ENCODE peak calls at places on chromosomes 2 and 18, in eight cellular contexts. Q, U, H, D, V, B, K and Z are unnamed samples.

GRCh38 chr18:2846638-2847340 is at the start of gene EMILIN2:
- DNase-seq in H (no peak), K (peak; percentile 82), U (peak; percentile 54), V (peak; percentile 67), B (peak; percentile 63), Q (peak; percentile 83), D (no peak), Z (peak; percentile 57)

GRCh38 chr18:74342416-74343043 is 26.9 kb downstream of the C18orf63 start:
- DNase-seq in H (peak; percentile 51), D (peak; percentile 26), B (no peak), U (no peak), Q (no peak), K (peak; percentile 35), V (peak; percentile 63), Z (peak; percentile 20)

GRCh38 chr2:28394331-28394877 is 1.7 kb downstream of the FOSL2 start:
- DNase-seq in D (peak; percentile 51), H (no peak), U (no peak), B (no peak), Q (peak; percentile 73), K (peak; percentile 72), V (no peak), Z (peak; percentile 20)

GRCh38 chr2:197647961-197648690 is 27.3 kb downstream of the RFTN2 start:
- DNase-seq in B (no peak), Q (no peak), U (no peak), H (no peak), K (no peak), V (peak; percentile 34), D (no peak), Z (no peak)

GRCh38 chr2:25615395-25615794 is 58.0 kb downstream of the DTNB start:
- DNase-seq in H (no peak), K (no peak), U (no peak), Q (no peak), D (no peak), B (no peak), V (no peak), Z (no peak)

GRCh38 chr2:140242889-140243288 is 1462.7 kb upstream of the NXPH2 start:
- DNase-seq in K (no peak), D (no peak), H (no peak), U (no peak), B (no peak), Q (no peak), V (no peak), Z (no peak)

GRCh38 chr18:63613420-63613819 is 26.3 kb downstream of the SERPINB13 start:
- DNase-seq in B (no peak), V (no peak), D (no peak), Q (no peak), U (no peak), H (no peak), K (no peak), Z (no peak)

GRCh38 chr2:120552800-120553471 is 182.7 kb upstream of the GLI2 start:
- DNase-seq in Q (peak; percentile 79), U (peak; percentile 84), H (peak; percentile 84), B (peak; percentile 80), D (peak; percentile 81), K (peak; percentile 77), V (peak; percentile 17), Z (peak; percentile 82)

GRCh38 chr18:58601468-58602266 is 27.2 kb downstream of the ALPK2 start:
- DNase-seq in V (no peak), B (no peak), U (no peak), Q (no peak), K (no peak), D (no peak), H (no peak), Z (no peak)

GRCh38 chr18:23822590-23823385 is 133.5 kb downstream of the LAMA3 start:
- DNase-seq in U (no peak), Q (no peak), V (no peak), H (no peak), B (no peak), K (no peak), D (peak; percentile 70), Z (no peak)

GRCh38 chr2:9055471-9055870 is 52.0 kb upstream of the MBOAT2 start:
- DNase-seq in K (no peak), U (no peak), B (no peak), Q (no peak), H (no peak), V (no peak), D (no peak), Z (no peak)

GRCh38 chr18:62505669-62506494 is 16.9 kb upstream of the ZCCHC2 start:
- DNase-seq in D (peak; percentile 24), H (no peak), K (no peak), B (no peak), Q (no peak), V (peak; percentile 77), U (no peak), Z (no peak)

GRCh38 chr2:53561155-53561554 is 206.4 kb upstream of the CHAC2 start:
- DNase-seq in H (no peak), K (no peak), Q (no peak), U (no peak), D (no peak), V (no peak), B (no peak), Z (no peak)

GRCh38 chr18:8423051-8423558 is 186.1 kb upstream of the RAB12 start:
- DNase-seq in H (peak; percentile 15), B (no peak), U (peak; percentile 31), K (no peak), D (peak; percentile 61), V (no peak), Q (no peak), Z (no peak)

DNA sequence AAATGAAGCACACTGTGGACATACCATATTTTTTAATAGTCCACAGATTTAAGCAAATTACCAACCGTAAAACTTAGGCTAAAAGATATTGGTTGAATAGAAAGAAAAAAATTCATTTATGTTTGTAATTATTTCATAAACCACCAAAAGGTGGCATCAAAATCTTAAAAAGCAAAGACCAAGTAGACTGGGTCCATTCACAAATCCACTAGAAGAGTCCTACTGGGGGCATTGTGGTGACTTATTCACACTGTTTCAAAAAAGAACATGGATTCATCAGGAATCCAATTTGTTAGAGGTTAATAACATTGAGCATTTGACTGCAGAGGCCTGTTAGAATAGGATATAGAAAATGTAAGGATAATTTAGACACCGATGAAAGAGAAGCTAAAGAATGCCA is 194.9 kb upstream of the KYNU start:
- DNase-seq in B (no peak), Q (no peak), U (no peak), H (peak; percentile 13), K (no peak), D (peak; percentile 17), V (peak; percentile 29), Z (no peak)
- TF ChIP-seq CTCF in B (no peak), Q (no peak), U (no peak), H (no peak), K (no peak), D (peak; percentile 14), V (no peak), Z (no peak)

GRCh38 chr2:100972452-100972851 is 29.6 kb upstream of the RPL31 start:
- DNase-seq in H (no peak), V (no peak), B (no peak), U (no peak), Q (no peak), K (no peak), D (no peak), Z (no peak)

GRCh38 chr2:100971221-100971620 is 30.9 kb upstream of the RPL31 start:
- DNase-seq in K (no peak), U (no peak), B (no peak), D (no peak), V (no peak), Q (no peak), H (no peak), Z (no peak)

GRCh38 chr2:100968146-100969145 is 33.6 kb upstream of the RPL31 start:
- DNase-seq in K (no peak), U (no peak), Q (no peak), H (no peak), V (no peak), B (no peak), D (no peak), Z (no peak)

GRCh38 chr2:100967716-100968115 is 34.4 kb upstream of the RPL31 start:
- DNase-seq in V (no peak), H (no peak), B (no peak), Q (no peak), D (no peak), U (no peak), K (no peak), Z (no peak)

DNA sequence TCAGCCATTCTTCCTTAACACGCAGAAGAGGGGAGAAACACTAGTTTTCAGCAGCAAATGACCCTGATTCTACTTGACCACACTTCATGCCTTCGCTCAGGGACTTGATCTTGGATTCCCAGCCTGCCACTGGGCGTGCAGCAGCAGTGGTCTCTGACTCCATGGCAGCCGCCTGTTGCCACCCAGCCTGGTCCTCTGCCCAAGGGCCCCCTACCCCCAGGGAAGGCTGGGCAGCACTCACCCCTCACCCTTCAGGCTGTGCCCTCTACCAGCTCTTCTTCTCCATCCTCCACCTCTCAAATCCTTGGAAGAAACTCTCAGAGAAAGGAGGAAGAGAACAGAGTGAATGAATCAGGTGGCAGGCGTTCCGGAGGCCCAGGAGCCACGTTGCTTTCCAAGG is 32.1 kb upstream of the RPL31 start:
- DNase-seq in K (no peak), V (no peak), H (no peak), U (no peak), D (no peak), Q (no peak), B (no peak), Z (no peak)
- TF ChIP-seq CTCF in K (no peak), V (no peak), H (no peak), U (no peak), D (no peak), Q (no peak), B (no peak), Z (no peak)

DNA sequence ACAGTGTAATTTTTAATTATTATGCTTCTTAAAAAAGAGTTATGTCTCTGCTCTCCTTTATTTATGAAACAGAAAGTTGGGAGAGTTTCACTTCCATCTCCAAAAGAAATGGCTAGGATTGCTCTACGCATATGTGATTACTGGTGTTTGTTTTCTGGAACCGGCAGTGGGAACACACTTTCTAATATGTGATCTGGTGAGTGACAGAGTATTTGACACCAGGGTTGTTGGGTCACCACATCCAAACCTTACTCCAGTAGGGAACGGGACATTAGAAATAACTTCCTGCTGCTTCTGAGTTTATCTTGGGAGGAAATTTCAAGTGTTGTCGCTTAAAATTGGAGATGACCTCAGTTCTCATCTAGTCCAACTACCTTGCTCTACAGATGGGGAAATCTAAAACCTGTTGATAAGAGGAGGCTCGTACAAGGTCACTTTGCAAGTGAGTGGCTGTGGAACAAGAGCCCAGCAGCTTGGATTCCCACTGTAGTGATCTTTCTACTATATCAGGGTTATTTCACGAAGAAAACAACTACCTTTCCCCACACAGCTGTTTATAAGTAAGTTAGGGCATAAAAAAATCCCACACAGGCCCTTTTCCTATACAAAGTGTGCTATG is 108.5 kb downstream of the TTC32 start:
- DNase-seq in V (no peak), K (no peak), H (no peak), U (no peak), Q (no peak), B (no peak), D (no peak), Z (no peak)
- TF ChIP-seq CTCF in V (no peak), K (no peak), H (no peak), U (no peak), Q (no peak), B (no peak), D (no peak), Z (no peak)

GRCh38 chr2:173397539-173397938 is 42.9 kb downstream of the CDCA7 start:
- DNase-seq in K (no peak), V (peak; percentile 5), Q (no peak), U (no peak), B (no peak), D (no peak), H (peak; percentile 15), Z (no peak)
- TF ChIP-seq CTCF in K (no peak), V (no peak), Q (no peak), U (no peak), B (no peak), D (peak; percentile 22), H (peak; percentile 48), Z (no peak)